ENCODE peak calls at places on chromosomes 12 and 14, in eight cellular contexts. N is neural crest cell, Y is GM23338, R is MM.1S, U is GM10248, A is WTC11, Z is cardiac fibroblast, T is RWPE1. G is an unnamed sample.

GRCh38 chr14:103334644-103335603 is 887 bp downstream of the EIF5 start:
- DNase-seq in Z (peak; percentile 61), U (peak; percentile 71), Y (no peak), R (peak; percentile 13), N (peak; percentile 29), T (peak; percentile 70), A (peak; percentile 49), G (peak; percentile 41)

GRCh38 chr12:69442894-69443293 is 27.3 kb upstream of the FRS2 start:
- DNase-seq in Y (no peak), Z (peak; percentile 91), A (no peak), N (no peak), U (no peak), T (no peak), R (no peak), G (no peak)

GRCh38 chr12:131452444-131452860 is 258.4 kb upstream of the SFSWAP start:
- DNase-seq in Z (no peak), T (no peak), N (peak; percentile 50), Y (peak; percentile 77), A (peak; percentile 65), U (peak; percentile 55), R (no peak), G (no peak)

GRCh38 chr12:52236386-52237050 is 3.5 kb downstream of the KRT7 start:
- DNase-seq in R (no peak), T (no peak), A (no peak), U (no peak), N (no peak), Y (no peak), Z (no peak), G (no peak)

GRCh38 chr12:9039397-9039977 is 50.1 kb downstream of the KLRG1 start:
- DNase-seq in N (no peak), T (peak; percentile 62), Z (peak; percentile 63), A (no peak), R (peak; percentile 68), U (peak; percentile 76), Y (peak; percentile 79), G (peak; percentile 7)

GRCh38 chr14:42141328-42141727 is 534.7 kb downstream of the LRFN5 start:
- DNase-seq in U (no peak), R (no peak), Y (no peak), Z (no peak), A (no peak), N (no peak), T (no peak), G (no peak)

GRCh38 chr12:103336940-103337339 is 158.8 kb downstream of the C12orf42 start:
- DNase-seq in U (no peak), A (no peak), T (no peak), Y (no peak), R (no peak), Z (no peak), N (no peak), G (no peak)

GRCh38 chr14:91383439-91383838 is 34.2 kb downstream of the CCDC88C start:
- DNase-seq in R (no peak), U (no peak), Z (no peak), T (peak; percentile 57), Y (peak; percentile 84), N (no peak), A (peak; percentile 48), G (no peak)

GRCh38 chr12:17296882-17297281 is 690.9 kb upstream of the LMO3 start:
- DNase-seq in Z (no peak), U (no peak), Y (no peak), N (no peak), R (no peak), A (no peak), T (no peak), G (no peak)

GRCh38 chr14:106844608-106845285 is 1318.4 kb downstream of the TMEM121 start:
- DNase-seq in R (no peak), T (no peak), Y (no peak), N (no peak), A (no peak), U (peak; percentile 77), Z (no peak), G (no peak)

GRCh38 chr12:123242083-123242904 is 9.1 kb downstream of the MTRFR start:
- DNase-seq in Y (no peak), U (no peak), N (no peak), T (no peak), A (no peak), Z (no peak), R (no peak), G (no peak)

GRCh38 chr12:46024099-46024498 is 33.7 kb upstream of the SCAF11 start:
- DNase-seq in R (no peak), U (no peak), N (no peak), T (no peak), Y (no peak), Z (no peak), A (no peak), G (no peak)

GRCh38 chr12:117023998-117024960 is 74.9 kb downstream of the TESC start:
- DNase-seq in Z (no peak), N (no peak), A (no peak), U (no peak), Y (no peak), R (no peak), T (no peak), G (no peak)

GRCh38 chr12:91777268-91777997 is 368.2 kb downstream of the BTG1 start:
- DNase-seq in A (no peak), R (no peak), Y (no peak), N (no peak), U (no peak), T (peak; percentile 42), Z (no peak), G (no peak)

GRCh38 chr14:21525571-21525970 is 575 bp downstream of the SALL2 start:
- DNase-seq in T (no peak), R (no peak), A (no peak), Y (peak; percentile 55), U (no peak), N (no peak), Z (peak; percentile 16), G (no peak)

GRCh38 chr12:23084236-23084995 is 459.4 kb downstream of the ETNK1 start:
- DNase-seq in R (no peak), U (no peak), Z (peak; percentile 69), A (no peak), Y (no peak), N (no peak), T (peak; percentile 84), G (peak; percentile 53)

GRCh38 chr12:116528498-116528897 is 30.7 kb upstream of the MAP1LC3B2 start:
- DNase-seq in T (no peak), U (no peak), N (no peak), Z (peak; percentile 25), A (no peak), R (no peak), Y (no peak), G (no peak)

GRCh38 chr12:57525615-57526383 is 3.2 kb downstream of the MBD6 start:
- DNase-seq in Z (no peak), R (no peak), Y (no peak), T (no peak), U (no peak), N (no peak), A (no peak), G (no peak)

GRCh38 chr12:31002999-31003398 is 70.7 kb upstream of the DDX11 start:
- DNase-seq in Y (no peak), R (no peak), N (no peak), Z (no peak), A (no peak), T (no peak), U (no peak), G (no peak)

GRCh38 chr14:68363401-68363800 is 429.5 kb downstream of the ZFP36L1 start:
- DNase-seq in R (no peak), Y (peak; percentile 71), N (peak; percentile 26), T (no peak), U (no peak), Z (no peak), A (peak; percentile 47), G (no peak)

GRCh38 chr12:121796855-121797751 is 3.6 kb upstream of the RHOF start:
- DNase-seq in Y (peak; percentile 94), R (no peak), U (no peak), N (peak; percentile 76), T (no peak), A (peak; percentile 87), Z (peak; percentile 90), G (peak; percentile 80)
- TF ChIP-seq CTCF in Y (peak; percentile 42), R (no peak), U (no peak), N (peak; percentile 45), T (peak; percentile 25), A (no peak), Z (peak; percentile 31), G (peak; percentile 32)

GRCh38 chr12:20548592-20548991 is 146.5 kb upstream of the SLCO1C1 start:
- DNase-seq in T (no peak), Y (no peak), U (no peak), R (no peak), N (no peak), Z (no peak), A (no peak), G (no peak)

GRCh38 chr12:20549115-20549719 is 145.9 kb upstream of the SLCO1C1 start:
- DNase-seq in N (peak; percentile 16), Y (peak; percentile 72), U (no peak), Z (peak; percentile 75), R (peak; percentile 14), T (peak; percentile 1), A (peak; percentile 33), G (no peak)

GRCh38 chr12:20547788-20548575 is 147.2 kb upstream of the SLCO1C1 start:
- DNase-seq in R (no peak), Z (peak; percentile 70), N (no peak), Y (no peak), A (no peak), T (no peak), U (no peak), G (peak; percentile 8)

GRCh38 chr12:20546267-20546666 is 148.9 kb upstream of the SLCO1C1 start:
- DNase-seq in N (no peak), R (no peak), Z (no peak), T (no peak), A (no peak), Y (no peak), U (no peak), G (no peak)
- TF ChIP-seq CTCF in N (no peak), R (no peak), Z (no peak), T (no peak), A (no peak), Y (no peak), U (no peak), G (no peak)

DNA sequence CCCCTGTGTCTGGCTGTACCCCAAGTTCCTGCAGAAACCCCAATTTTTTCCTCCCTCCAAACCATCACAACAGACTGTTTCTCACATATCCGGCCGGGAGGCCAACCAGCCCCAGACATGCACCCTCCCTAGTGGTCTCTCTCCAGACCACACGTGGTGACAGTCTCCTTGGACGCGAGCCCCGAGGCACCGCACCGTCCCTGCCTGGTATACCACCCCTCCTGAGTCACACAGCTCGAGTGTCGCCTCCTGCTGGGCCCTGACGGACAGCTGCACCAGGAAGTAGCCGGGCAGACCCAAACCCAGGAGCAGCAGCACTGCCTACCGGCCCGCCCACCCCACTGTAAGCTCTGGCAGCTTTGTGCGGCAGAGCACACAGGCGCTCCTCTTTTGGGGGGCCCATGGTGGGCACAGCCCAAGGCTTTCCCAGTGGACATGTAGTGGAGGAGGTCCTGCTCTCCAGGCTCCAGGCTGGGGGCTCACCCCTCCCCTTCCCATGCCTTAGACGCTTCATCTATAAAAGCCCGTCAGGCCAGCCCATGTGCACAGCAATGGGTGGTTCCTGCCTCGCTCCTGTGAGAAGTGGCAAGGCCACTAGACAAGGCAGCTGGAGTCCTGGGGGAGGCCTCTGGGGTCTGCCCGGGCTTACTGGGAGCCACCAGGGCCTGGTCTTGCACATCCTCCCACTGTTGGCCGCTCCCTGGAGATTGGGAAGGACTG is 97.5 kb downstream of the RFLNA start:
- DNase-seq in T (no peak), N (no peak), R (no peak), Y (peak; percentile 75), Z (no peak), A (peak; percentile 68), U (peak; percentile 45), G (no peak)
- TF ChIP-seq CTCF in T (no peak), N (peak; percentile 27), R (no peak), Y (peak; percentile 49), Z (peak; percentile 26), A (no peak), U (no peak), G (peak; percentile 20)

GRCh38 chr12:114682920-114683708 is 861 bp downstream of the TBX3 start:
- DNase-seq in U (no peak), R (no peak), N (no peak), T (peak; percentile 38), Z (peak; percentile 48), A (no peak), Y (no peak), G (no peak)
- TF ChIP-seq CTCF in U (no peak), R (no peak), N (no peak), T (no peak), Z (no peak), A (no peak), Y (no peak), G (no peak)